ENCODE peak calls at places on chromosomes 7 and 10, in ten cellular contexts. K, C, R, P, A, S, D, H, N and T are unnamed samples. For H3K4me1, the result is how much of the 10 kb centered on the place peaks cover.

GRCh38 chr7:133681529-133681928 is 428.7 kb downstream of the EXOC4 start:
- DNase-seq in K (no peak), C (no peak), R (no peak), P (no peak), A (no peak), S (no peak), D (no peak), H (no peak), N (no peak), T (no peak)

GRCh38 chr7:105734233-105734632 is 142.2 kb downstream of the ATXN7L1 start:
- DNase-seq in K (no peak), C (no peak), R (no peak), P (peak), A (no peak), S (no peak), D (peak), H (no peak), N (no peak), T (no peak)

GRCh38 chr10:62580396-62580795 is 206.2 kb downstream of the ZNF365 start:
- DNase-seq in K (no peak), C (no peak), R (no peak), P (peak), A (no peak), S (no peak), D (no peak), H (no peak), N (no peak), T (no peak)

GRCh38 chr7:154231732-154232131 is 179.5 kb downstream of the DPP6 start:
- DNase-seq in K (no peak), C (no peak), R (no peak), P (no peak), A (no peak), S (no peak), D (no peak), H (peak), N (no peak), T (no peak)

GRCh38 chr10:72024596-72024995 is 60.4 kb downstream of the CHST3 start:
- DNase-seq in K (no peak), C (no peak), R (no peak), P (no peak), A (no peak), S (no peak), D (no peak), H (no peak), N (no peak), T (no peak)

GRCh38 chr10:29119374-29119773 is 169.5 kb upstream of the LYZL1 start:
- DNase-seq in K (no peak), C (no peak), R (peak), P (no peak), A (no peak), S (peak), D (peak), H (peak), N (peak), T (no peak)

GRCh38 chr7:107078517-107078966 is 34.0 kb downstream of the PRKAR2B start:
- DNase-seq in K (no peak), C (no peak), R (peak), P (peak), A (peak), S (no peak), D (no peak), H (peak), N (peak), T (no peak)

GRCh38 chr10:128684215-128684614 is 558.0 kb upstream of the MKI67 start:
- DNase-seq in K (no peak), C (no peak), R (no peak), P (no peak), A (no peak), S (no peak), D (no peak), H (no peak), N (no peak), T (no peak)

GRCh38 chr7:19110778-19111175 is 6.7 kb downstream of the TWIST1 start:
- DNase-seq in K (no peak), C (no peak), R (no peak), P (no peak), A (no peak), S (no peak), D (no peak), H (peak), N (no peak), T (no peak)

GRCh38 chr7:1209097-1209496 is 23.6 kb upstream of the UNCX start:
- DNase-seq in K (no peak), C (no peak), R (no peak), P (no peak), A (no peak), S (no peak), D (no peak), H (no peak), N (no peak), T (no peak)

GRCh38 chr7:100190059-100190711 is 12.5 kb downstream of the STAG3 start:
- DNase-seq in K (no peak), C (no peak), R (peak), P (peak), A (no peak), S (no peak), D (no peak), H (no peak), N (peak), T (no peak)

GRCh38 chr10:85610381-85611092 is 756.1 kb downstream of the GRID1 start:
- DNase-seq in K (no peak), C (no peak), R (no peak), P (no peak), A (no peak), S (no peak), D (no peak), H (peak), N (no peak), T (no peak)

GRCh38 chr7:93194368-93194767 is 31.9 kb downstream of the HEPACAM2 start:
- DNase-seq in K (no peak), C (no peak), R (no peak), P (peak), A (no peak), S (no peak), D (no peak), H (no peak), N (no peak), T (no peak)

GRCh38 chr10:125141860-125142484 is 18.4 kb downstream of the CTBP2 start:
- DNase-seq in K (no peak), C (no peak), R (no peak), P (no peak), A (no peak), S (no peak), D (no peak), H (no peak), N (no peak), T (no peak)

GRCh38 chr7:152663926-152664325 is 12.0 kb downstream of the XRCC2 start:
- DNase-seq in K (no peak), C (no peak), R (no peak), P (no peak), A (no peak), S (no peak), D (no peak), H (no peak), N (no peak), T (no peak)

GRCh38 chr7:142711196-142711595 is 38.1 kb upstream of the PRSS1 start:
- DNase-seq in K (no peak), C (no peak), R (no peak), P (peak), A (no peak), S (no peak), D (no peak), H (no peak), N (no peak), T (no peak)

GRCh38 chr7:32259917-32260596 is 189.8 kb upstream of the PDE1C start:
- DNase-seq in K (no peak), C (no peak), R (no peak), P (no peak), A (no peak), S (no peak), D (no peak), H (no peak), N (no peak), T (no peak)

DNA sequence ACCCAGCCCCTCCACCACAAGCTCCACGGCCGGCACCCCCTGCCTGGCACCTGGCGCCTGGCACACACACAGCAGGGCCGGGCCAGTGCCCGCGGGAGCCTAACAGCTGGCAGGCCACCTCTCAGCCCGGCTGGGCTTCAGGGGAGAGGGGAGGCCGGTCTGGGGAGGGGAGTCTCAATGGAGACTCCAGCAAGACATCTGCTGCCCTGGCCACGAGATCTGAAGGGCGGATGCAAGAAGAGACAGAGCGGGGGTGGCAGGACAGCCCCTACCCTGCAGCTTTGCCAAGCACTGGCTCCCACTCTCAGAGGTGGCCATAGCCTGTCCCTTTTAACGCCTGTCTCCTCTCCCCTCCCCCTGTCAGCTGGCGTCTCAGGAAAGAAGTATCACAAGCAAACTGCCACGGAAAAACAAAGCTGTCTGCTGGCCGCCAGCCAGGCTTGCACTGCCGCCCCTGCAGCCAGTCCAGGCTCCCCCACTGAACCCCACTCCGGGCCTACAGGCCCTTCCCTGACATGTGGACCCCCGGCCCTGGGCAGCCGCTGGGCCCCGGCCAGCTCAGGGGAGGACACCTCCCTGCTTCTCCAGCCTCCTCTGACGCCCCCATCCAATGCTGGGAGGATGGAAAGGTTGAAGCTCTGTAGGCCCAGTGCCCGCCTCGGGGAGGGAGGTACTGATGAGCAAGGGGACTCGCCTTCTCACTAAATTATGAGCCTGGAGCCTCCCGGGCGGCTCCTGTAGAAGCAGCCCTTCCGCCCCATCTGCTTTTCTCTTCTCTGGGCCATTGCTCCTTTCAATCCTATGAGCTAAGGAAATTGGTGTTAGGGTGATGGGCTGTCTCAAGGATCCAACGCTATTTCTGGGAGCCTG is 178.4 kb downstream of the ARHGAP12 start:
- DNase-seq in K (no peak), C (no peak), R (no peak), P (no peak), A (peak), S (peak), D (peak), H (no peak), N (peak), T (no peak)
- H3K4me3 ChIP-seq in K (peak), C (no peak), R (no peak), P (no peak), A (no peak), S (no peak), D (no peak), H (no peak), N (no peak), T (peak)

GRCh38 chr10:119657725-119658124 is 6.5 kb downstream of the BAG3 start:
- DNase-seq in K (no peak), C (peak), R (no peak), P (peak), A (no peak), S (peak), D (no peak), H (no peak), N (no peak), T (no peak)

GRCh38 chr10:119656760-119657159 is 5.6 kb downstream of the BAG3 start:
- DNase-seq in K (no peak), C (no peak), R (no peak), P (no peak), A (no peak), S (no peak), D (no peak), H (no peak), N (no peak), T (no peak)

GRCh38 chr10:119653209-119653608 is 2.0 kb downstream of the BAG3 start:
- DNase-seq in K (no peak), C (peak), R (no peak), P (no peak), A (no peak), S (no peak), D (no peak), H (no peak), N (no peak), T (no peak)

GRCh38 chr10:119654540-119654939 is 3.4 kb downstream of the BAG3 start:
- DNase-seq in K (peak), C (peak), R (no peak), P (no peak), A (peak), S (peak), D (peak), H (peak), N (peak), T (peak)

GRCh38 chr10:119655566-119656001 is 4.4 kb downstream of the BAG3 start:
- DNase-seq in K (peak), C (peak), R (no peak), P (peak), A (no peak), S (peak), D (peak), H (no peak), N (peak), T (peak)
- H3K4me1 ChIP-seq in K (under half), C (under half), R (under half), P (under half), A (half or more), S (under half), D (under half), H (half or more), N (half or more), T (under half)

DNA sequence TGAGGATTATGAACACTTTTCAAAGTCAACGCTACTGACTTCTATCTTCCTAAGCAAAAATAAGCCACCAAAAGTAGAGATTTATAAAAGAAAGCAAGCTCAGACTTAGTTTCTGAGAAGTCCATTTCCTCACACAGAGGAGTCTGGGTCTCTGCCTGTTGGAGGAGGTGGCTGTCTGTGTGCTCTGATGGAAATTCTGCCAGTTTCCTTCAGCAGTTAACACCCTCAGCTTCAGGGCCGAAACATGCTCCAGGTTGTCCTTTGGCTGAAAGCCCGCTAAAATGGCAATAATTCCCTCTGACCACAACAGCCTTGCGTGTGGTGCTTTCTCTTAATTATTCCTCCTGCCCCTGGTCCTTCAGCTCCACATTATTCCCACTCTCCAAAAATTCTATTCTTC is 127.8 kb upstream of the LAMB4 start:
- DNase-seq in K (no peak), C (no peak), R (no peak), P (no peak), A (no peak), S (no peak), D (no peak), H (no peak), N (no peak), T (no peak)
- TF ChIP-seq CTCF in K (no peak), C (no peak), R (no peak), P (no peak), A (no peak), S (no peak), D (no peak), H (no peak), N (no peak), T (no peak)

GRCh38 chr10:77970869-77971803 is 44.6 kb upstream of the DLG5 start:
- DNase-seq in K (peak), C (peak), R (no peak), P (peak), A (peak), S (peak), D (peak), H (no peak), N (peak), T (peak)
- H3K4me3 ChIP-seq in K (peak), C (no peak), R (no peak), P (peak), A (no peak), S (no peak), D (no peak), H (no peak), N (no peak), T (no peak)

GRCh38 chr7:50660830-50661175 is 95.6 kb upstream of the DDC start:
- DNase-seq in K (peak), C (no peak), R (no peak), P (no peak), A (no peak), S (no peak), D (no peak), H (peak), N (no peak), T (no peak)

GRCh38 chr7:50660040-50660829 is 95.0 kb upstream of the DDC start:
- DNase-seq in K (peak), C (no peak), R (no peak), P (no peak), A (peak), S (peak), D (peak), H (peak), N (no peak), T (no peak)

GRCh38 chr7:50662059-50662689 is 97.0 kb upstream of the DDC start:
- DNase-seq in K (peak), C (no peak), R (no peak), P (no peak), A (no peak), S (no peak), D (no peak), H (peak), N (no peak), T (no peak)

GRCh38 chr7:50662996-50663395 is 97.8 kb upstream of the DDC start:
- DNase-seq in K (peak), C (no peak), R (no peak), P (no peak), A (no peak), S (no peak), D (no peak), H (peak), N (no peak), T (no peak)

GRCh38 chr7:50661345-50662058 is 96.3 kb upstream of the DDC start:
- DNase-seq in K (peak), C (no peak), R (no peak), P (no peak), A (no peak), S (no peak), D (no peak), H (peak), N (no peak), T (no peak)
- H3K4me1 ChIP-seq in K (under half), C (under half), R (under half), P (under half), A (half or more), S (under half), D (under half), H (under half), N (under half), T (under half)

GRCh38 chr10:60384006-60384405 is 5.7 kb downstream of the ANK3 start:
- DNase-seq in K (no peak), C (no peak), R (no peak), P (peak), A (no peak), S (no peak), D (no peak), H (no peak), N (no peak), T (no peak)

GRCh38 chr10:60385399-60385738 is 4.3 kb downstream of the ANK3 start:
- DNase-seq in K (no peak), C (no peak), R (no peak), P (no peak), A (no peak), S (no peak), D (no peak), H (no peak), N (no peak), T (no peak)

GRCh38 chr10:60382946-60383681 is 6.6 kb downstream of the ANK3 start:
- DNase-seq in K (no peak), C (no peak), R (no peak), P (peak), A (no peak), S (no peak), D (no peak), H (no peak), N (no peak), T (no peak)

GRCh38 chr10:60387531-60387930 is 2.1 kb downstream of the ANK3 start:
- DNase-seq in K (no peak), C (peak), R (no peak), P (no peak), A (no peak), S (no peak), D (no peak), H (no peak), N (no peak), T (no peak)

DNA sequence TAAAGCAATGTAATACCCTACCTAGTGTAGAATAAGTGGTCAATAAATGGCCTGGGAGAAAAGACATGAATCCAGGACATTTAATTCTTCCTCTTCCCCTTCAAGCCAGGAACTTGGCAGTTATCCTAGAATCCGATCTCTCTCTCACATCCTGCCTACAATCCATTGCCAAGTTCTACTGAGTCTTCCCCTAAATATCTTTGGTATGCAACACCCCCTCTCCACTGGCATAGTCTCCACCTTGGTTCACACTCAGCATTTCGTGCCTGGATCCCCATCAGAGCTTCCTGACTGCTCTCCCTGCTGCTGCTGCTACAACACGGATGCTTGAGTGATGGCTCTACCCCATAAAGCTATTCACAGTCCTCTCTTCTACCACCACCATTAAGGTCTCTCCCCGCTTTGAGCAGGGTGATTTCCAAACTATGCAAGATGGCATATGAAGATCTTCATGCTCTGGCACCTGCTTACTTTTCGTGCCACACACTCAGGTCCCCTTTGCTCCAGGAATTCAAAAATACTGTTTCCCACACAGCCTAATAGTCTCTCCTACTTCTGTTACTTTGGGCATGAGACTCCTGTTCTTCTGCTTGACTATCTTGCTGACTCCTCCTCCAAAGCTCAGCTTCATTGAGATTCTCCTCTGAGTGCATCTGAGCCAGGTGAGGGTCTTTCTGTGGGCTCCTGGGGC is 4.8 kb downstream of the ANK3 start:
- DNase-seq in K (peak), C (no peak), R (peak), P (peak), A (no peak), S (no peak), D (no peak), H (no peak), N (peak), T (no peak)
- TF ChIP-seq CTCF in K (no peak), C (no peak), R (no peak), P (no peak), A (no peak), S (no peak), D (no peak), H (no peak), N (no peak), T (no peak)

GRCh38 chr10:3858051-3858845 is 73.2 kb upstream of the KLF6 start:
- DNase-seq in K (no peak), C (no peak), R (no peak), P (no peak), A (no peak), S (no peak), D (no peak), H (no peak), N (no peak), T (no peak)
- H3K4me3 ChIP-seq in K (no peak), C (no peak), R (no peak), P (no peak), A (no peak), S (no peak), D (no peak), H (no peak), N (no peak), T (no peak)

GRCh38 chr10:120597902-120598301 is 140.9 kb downstream of the PLPP4 start:
- DNase-seq in K (no peak), C (no peak), R (no peak), P (no peak), A (no peak), S (no peak), D (no peak), H (peak), N (no peak), T (no peak)

GRCh38 chr10:120598377-120598776 is 141.3 kb downstream of the PLPP4 start:
- DNase-seq in K (no peak), C (no peak), R (no peak), P (no peak), A (no peak), S (no peak), D (no peak), H (peak), N (no peak), T (no peak)

GRCh38 chr10:120600871-120601644 is 144.0 kb downstream of the PLPP4 start:
- DNase-seq in K (no peak), C (no peak), R (no peak), P (peak), A (no peak), S (no peak), D (no peak), H (peak), N (peak), T (no peak)

GRCh38 chr10:120599202-120599724 is 142.2 kb downstream of the PLPP4 start:
- DNase-seq in K (no peak), C (no peak), R (no peak), P (no peak), A (no peak), S (no peak), D (no peak), H (peak), N (no peak), T (no peak)

GRCh38 chr10:120601999-120602398 is 145.0 kb downstream of the PLPP4 start:
- DNase-seq in K (no peak), C (no peak), R (no peak), P (no peak), A (no peak), S (no peak), D (no peak), H (no peak), N (no peak), T (no peak)
- H3K4me1 ChIP-seq in K (under half), C (under half), R (under half), P (under half), A (under half), S (under half), D (under half), H (under half), N (under half), T (under half)